ENCODE peak calls at places on chromosomes 3 and 15, in four cellular contexts. U is activated CD4-positive, alpha-beta T cell treated with anti-CD3 and anti-CD28 coated beads, Interleukin-2, amount 10 ng/mL, durations not matched to agents 7 days and 5 days; N is NCI-H345; Z is NCI-H1105. P is an unnamed sample.

GRCh38 chr3:192571197-192571791 is 156.0 kb downstream of the FGF12 start:
- DNase-seq in Z (peak), N (peak), U (no peak), P (peak)

GRCh38 chr3:47652142-47652541 is 73.5 kb upstream of the CSPG5 start:
- DNase-seq in U (no peak), N (no peak), Z (no peak), P (no peak)

GRCh38 chr15:29822100-29822684 is at the start of gene TJP1:
- DNase-seq in N (peak), Z (peak), U (no peak), P (peak)

GRCh38 chr3:100057716-100058575 is 56.4 kb downstream of the FILIP1L start:
- DNase-seq in N (no peak), U (no peak), Z (no peak), P (no peak)

GRCh38 chr3:147735662-147736061 is 326.5 kb downstream of the ZIC1 start:
- DNase-seq in N (no peak), U (no peak), Z (peak), P (no peak)

GRCh38 chr15:25251700-25252390 is 187.0 kb downstream of the UBE3A start:
- DNase-seq in Z (no peak), N (no peak), U (no peak), P (no peak)

GRCh38 chr3:182092662-182093262 is 381.0 kb downstream of the SOX2 start:
- DNase-seq in Z (peak), U (no peak), N (peak), P (peak)

GRCh38 chr3:127448161-127448561 is 142.4 kb downstream of the TPRA1 start:
- DNase-seq in Z (peak), U (no peak), N (peak), P (no peak)

GRCh38 chr3:159126261-159127020 is 324.6 kb downstream of the MFSD1 start:
- DNase-seq in N (no peak), Z (no peak), U (no peak), P (no peak)

GRCh38 chr3:167493240-167493639 is 19.4 kb upstream of the SERPINI2 start:
- DNase-seq in U (no peak), Z (no peak), N (no peak), P (peak)

GRCh38 chr3:94873751-94874150 is 810.9 kb downstream of the NSUN3 start:
- DNase-seq in Z (no peak), N (no peak), U (no peak), P (no peak)

GRCh38 chr15:40357246-40357645 is 773 bp upstream of the DISP2 start:
- DNase-seq in Z (no peak), N (no peak), U (no peak), P (no peak)

GRCh38 chr3:71513081-71513480 is 70.4 kb downstream of the FOXP1 start:
- DNase-seq in Z (no peak), N (no peak), U (no peak), P (no peak)

GRCh38 chr3:141015486-141015885 is 35.7 kb upstream of the SPSB4 start:
- DNase-seq in U (no peak), N (no peak), Z (no peak), P (no peak)

GRCh38 chr15:72902245-72902928 is 118.8 kb upstream of the ADPGK start:
- DNase-seq in N (no peak), Z (no peak), U (no peak), P (no peak)

GRCh38 chr3:11640009-11640673 is 3.6 kb downstream of the VGLL4 start:
- DNase-seq in U (no peak), Z (no peak), N (no peak), P (no peak)

GRCh38 chr3:51930439-51930838 is 11.3 kb downstream of the RRP9 start:
- DNase-seq in N (no peak), Z (no peak), U (no peak), P (no peak)

GRCh38 chr3:184315871-184316661 is 1.7 kb downstream of the EIF4G1 start:
- DNase-seq in U (no peak), Z (no peak), N (no peak), P (no peak)

GRCh38 chr15:72319360-72319984 is 485 bp downstream of the CELF6 start:
- DNase-seq in Z (no peak), U (peak), N (no peak), P (peak)

GRCh38 chr3:144244662-144245061 is 273.0 kb downstream of the DIPK2A start:
- DNase-seq in Z (no peak), U (no peak), N (no peak), P (no peak)

GRCh38 chr3:5038243-5038642 is 59.0 kb downstream of the BHLHE40 start:
- DNase-seq in Z (no peak), N (no peak), U (no peak), P (no peak)

GRCh38 chr3:72312339-72312738 is 527.4 kb upstream of the PROK2 start:
- DNase-seq in Z (no peak), U (no peak), N (no peak), P (no peak)

GRCh38 chr15:63319065-63319464 is 41.7 kb downstream of the APH1B start:
- DNase-seq in N (no peak), U (no peak), Z (no peak), P (no peak)

GRCh38 chr3:94928921-94929320 is 866.1 kb downstream of the NSUN3 start:
- DNase-seq in N (no peak), U (peak), Z (no peak), P (no peak)

GRCh38 chr15:67076147-67076843 is 10.9 kb downstream of the SMAD3 start:
- DNase-seq in N (no peak), U (no peak), Z (no peak), P (peak)

GRCh38 chr15:29242466-29243242 is 27.0 kb downstream of the NSMCE3 start:
- DNase-seq in U (no peak), N (no peak), Z (no peak), P (no peak)

GRCh38 chr3:194134231-194134756 is 1.7 kb upstream of the HES1 start:
- DNase-seq in N (peak), Z (peak), U (peak), P (peak)

GRCh38 chr3:170614214-170614966 is 28.5 kb upstream of the SLC7A14 start:
- DNase-seq in U (no peak), Z (no peak), N (no peak), P (peak)

GRCh38 chr15:89972085-89972484 is 29.0 kb upstream of the ZNF710 start:
- DNase-seq in N (no peak), Z (no peak), U (no peak), P (no peak)

GRCh38 chr15:60829416-60829815 is 350.5 kb upstream of the ICE2 start:
- DNase-seq in N (no peak), U (no peak), Z (no peak), P (no peak)

GRCh38 chr15:40331026-40331425 is 7.5 kb downstream of the INAFM2 start:
- DNase-seq in Z (no peak), U (no peak), N (no peak), P (no peak)

GRCh38 chr15:64636101-64636500 is 139.3 kb downstream of the RBPMS2 start:
- DNase-seq in N (no peak), U (no peak), Z (peak), P (no peak)

GRCh38 chr3:134381836-134382442 is 7.7 kb upstream of the AMOTL2 start:
- DNase-seq in U (no peak), Z (no peak), N (no peak), P (no peak)

GRCh38 chr3:159139326-159139725 is 337.5 kb downstream of the MFSD1 start:
- DNase-seq in U (no peak), Z (no peak), N (peak), P (no peak)